ENCODE peak calls at places on chromosomes 16 and 17, in seven cellular contexts. One of them, this sample, is unnamed.

GRCh38 chr17:67063146-67063545 is 18.8 kb downstream of the CACNG1 start:
- DNase-seq in fibroblast of the aortic adventitia: no peak
- DNase-seq in pancreas: no peak
- DNase-seq in CD8-positive, alpha-beta T cell: no peak
- DNase-seq in naive B cell: no peak
- DNase-seq in T-cell: no peak
- DNase-seq in AG08396: no peak
- DNase-seq in this sample: no peak

GRCh38 chr17:59423137-59423703 is 91.8 kb downstream of the YPEL2 start:
- DNase-seq in fibroblast of the aortic adventitia: peak
- DNase-seq in CD8-positive, alpha-beta T cell: no peak
- DNase-seq in AG08396: no peak
- DNase-seq in naive B cell: no peak
- DNase-seq in T-cell: no peak
- DNase-seq in pancreas: no peak
- DNase-seq in this sample: peak

GRCh38 chr16:4263504-4264436 is 9.1 kb downstream of the TFAP4 start:
- DNase-seq in AG08396: peak
- DNase-seq in CD8-positive, alpha-beta T cell: no peak
- DNase-seq in naive B cell: no peak
- DNase-seq in T-cell: no peak
- DNase-seq in pancreas: peak
- DNase-seq in fibroblast of the aortic adventitia: peak
- DNase-seq in this sample: peak

GRCh38 chr17:31072186-31072585 is 22.6 kb upstream of the NF1 start:
- DNase-seq in naive B cell: no peak
- DNase-seq in CD8-positive, alpha-beta T cell: no peak
- DNase-seq in AG08396: peak
- DNase-seq in fibroblast of the aortic adventitia: peak
- DNase-seq in T-cell: no peak
- DNase-seq in pancreas: no peak
- DNase-seq in this sample: no peak

GRCh38 chr16:81530296-81530721 is 85.7 kb downstream of the CMIP start:
- DNase-seq in AG08396: no peak
- DNase-seq in fibroblast of the aortic adventitia: no peak
- DNase-seq in pancreas: peak
- DNase-seq in naive B cell: no peak
- DNase-seq in CD8-positive, alpha-beta T cell: no peak
- DNase-seq in T-cell: no peak
- DNase-seq in this sample: no peak

GRCh38 chr17:66791337-66791736 is 43.6 kb upstream of the CACNG5 start:
- DNase-seq in naive B cell: peak
- DNase-seq in AG08396: no peak
- DNase-seq in fibroblast of the aortic adventitia: no peak
- DNase-seq in T-cell: no peak
- DNase-seq in CD8-positive, alpha-beta T cell: no peak
- DNase-seq in pancreas: no peak
- DNase-seq in this sample: no peak

GRCh38 chr16:81493755-81494433 is 49.3 kb downstream of the CMIP start:
- DNase-seq in AG08396: peak
- DNase-seq in T-cell: no peak
- DNase-seq in fibroblast of the aortic adventitia: peak
- DNase-seq in pancreas: peak
- DNase-seq in CD8-positive, alpha-beta T cell: peak
- DNase-seq in naive B cell: no peak
- DNase-seq in this sample: peak

GRCh38 chr16:2029350-2029749 is 2.6 kb downstream of the NHERF2 start:
- DNase-seq in fibroblast of the aortic adventitia: no peak
- DNase-seq in T-cell: no peak
- DNase-seq in naive B cell: no peak
- DNase-seq in CD8-positive, alpha-beta T cell: no peak
- DNase-seq in pancreas: peak
- DNase-seq in AG08396: no peak
- DNase-seq in this sample: no peak

GRCh38 chr16:16127469-16128116 is 95.7 kb downstream of the ABCC6 start:
- DNase-seq in pancreas: no peak
- DNase-seq in AG08396: peak
- DNase-seq in fibroblast of the aortic adventitia: peak
- DNase-seq in CD8-positive, alpha-beta T cell: peak
- DNase-seq in T-cell: peak
- DNase-seq in naive B cell: peak
- DNase-seq in this sample: peak

GRCh38 chr17:17564896-17565295 is 26.6 kb downstream of the PEMT start:
- DNase-seq in naive B cell: no peak
- DNase-seq in CD8-positive, alpha-beta T cell: no peak
- DNase-seq in AG08396: no peak
- DNase-seq in fibroblast of the aortic adventitia: no peak
- DNase-seq in pancreas: peak
- DNase-seq in T-cell: no peak
- DNase-seq in this sample: no peak

GRCh38 chr16:15509593-15510520 is 75.5 kb downstream of the BMERB1 start:
- DNase-seq in AG08396: peak
- DNase-seq in fibroblast of the aortic adventitia: peak
- DNase-seq in CD8-positive, alpha-beta T cell: no peak
- DNase-seq in pancreas: no peak
- DNase-seq in naive B cell: no peak
- DNase-seq in T-cell: no peak
- DNase-seq in this sample: no peak

GRCh38 chr17:34750004-34750403 is 170.6 kb downstream of the TMEM132E start:
- DNase-seq in naive B cell: no peak
- DNase-seq in AG08396: no peak
- DNase-seq in fibroblast of the aortic adventitia: no peak
- DNase-seq in T-cell: no peak
- DNase-seq in CD8-positive, alpha-beta T cell: no peak
- DNase-seq in pancreas: no peak
- DNase-seq in this sample: no peak

GRCh38 chr17:31309525-31309924 is 4.3 kb downstream of the EVI2B start:
- DNase-seq in fibroblast of the aortic adventitia: no peak
- DNase-seq in T-cell: no peak
- DNase-seq in AG08396: no peak
- DNase-seq in naive B cell: peak
- DNase-seq in pancreas: no peak
- DNase-seq in CD8-positive, alpha-beta T cell: no peak
- DNase-seq in this sample: no peak

GRCh38 chr17:28407130-28407973 is 1.3 kb upstream of the SLC46A1 start:
- DNase-seq in AG08396: no peak
- DNase-seq in fibroblast of the aortic adventitia: no peak
- DNase-seq in CD8-positive, alpha-beta T cell: no peak
- DNase-seq in pancreas: no peak
- DNase-seq in naive B cell: no peak
- DNase-seq in T-cell: no peak
- DNase-seq in this sample: no peak

GRCh38 chr17:82230627-82231311 is 1.9 kb downstream of the SLC16A3 start:
- DNase-seq in fibroblast of the aortic adventitia: peak
- DNase-seq in naive B cell: peak
- DNase-seq in CD8-positive, alpha-beta T cell: no peak
- DNase-seq in T-cell: no peak
- DNase-seq in AG08396: peak
- DNase-seq in pancreas: peak
- DNase-seq in this sample: no peak

GRCh38 chr17:17269926-17270773 is 10.9 kb downstream of the COPS3 start:
- DNase-seq in AG08396: no peak
- DNase-seq in CD8-positive, alpha-beta T cell: no peak
- DNase-seq in fibroblast of the aortic adventitia: no peak
- DNase-seq in pancreas: no peak
- DNase-seq in T-cell: no peak
- DNase-seq in naive B cell: no peak
- DNase-seq in this sample: no peak

GRCh38 chr17:42521036-42521435 is 15.0 kb upstream of the NAGLU start:
- DNase-seq in pancreas: no peak
- DNase-seq in CD8-positive, alpha-beta T cell: no peak
- DNase-seq in fibroblast of the aortic adventitia: no peak
- DNase-seq in T-cell: no peak
- DNase-seq in AG08396: no peak
- DNase-seq in naive B cell: no peak
- DNase-seq in this sample: no peak

GRCh38 chr16:2968368-2968737 is 795 bp upstream of the PAQR4 start:
- DNase-seq in CD8-positive, alpha-beta T cell: no peak
- DNase-seq in naive B cell: no peak
- DNase-seq in pancreas: no peak
- DNase-seq in AG08396: no peak
- DNase-seq in fibroblast of the aortic adventitia: no peak
- DNase-seq in T-cell: no peak
- DNase-seq in this sample: no peak

GRCh38 chr17:20242271-20242670 is 225.1 kb downstream of the LGALS9B start:
- DNase-seq in naive B cell: no peak
- DNase-seq in fibroblast of the aortic adventitia: no peak
- DNase-seq in CD8-positive, alpha-beta T cell: no peak
- DNase-seq in T-cell: no peak
- DNase-seq in AG08396: no peak
- DNase-seq in pancreas: no peak
- DNase-seq in this sample: no peak

GRCh38 chr16:14186007-14186953 is 115.2 kb downstream of the MRTFB start:
- DNase-seq in fibroblast of the aortic adventitia: peak
- DNase-seq in naive B cell: no peak
- DNase-seq in AG08396: peak
- DNase-seq in pancreas: no peak
- DNase-seq in T-cell: no peak
- DNase-seq in CD8-positive, alpha-beta T cell: no peak
- DNase-seq in this sample: no peak

GRCh38 chr17:41308251-41308917 is 725 bp downstream of the KRTAP16-1 start:
- DNase-seq in fibroblast of the aortic adventitia: no peak
- DNase-seq in CD8-positive, alpha-beta T cell: peak
- DNase-seq in pancreas: peak
- DNase-seq in naive B cell: peak
- DNase-seq in AG08396: no peak
- DNase-seq in T-cell: peak
- DNase-seq in this sample: no peak

GRCh38 chr17:62652251-62653001 is 25.0 kb downstream of the MRC2 start:
- DNase-seq in CD8-positive, alpha-beta T cell: peak
- DNase-seq in T-cell: no peak
- DNase-seq in naive B cell: peak
- DNase-seq in fibroblast of the aortic adventitia: peak
- DNase-seq in AG08396: peak
- DNase-seq in pancreas: peak
- DNase-seq in this sample: peak

GRCh38 chr17:78144146-78144719 is 2.0 kb upstream of the C17orf99 start:
- DNase-seq in CD8-positive, alpha-beta T cell: no peak
- DNase-seq in AG08396: peak
- DNase-seq in naive B cell: no peak
- DNase-seq in fibroblast of the aortic adventitia: peak
- DNase-seq in T-cell: no peak
- DNase-seq in pancreas: peak
- DNase-seq in this sample: peak

GRCh38 chr17:63071797-63072196 is 105.8 kb downstream of the TANC2 start:
- DNase-seq in pancreas: no peak
- DNase-seq in AG08396: no peak
- DNase-seq in naive B cell: no peak
- DNase-seq in fibroblast of the aortic adventitia: no peak
- DNase-seq in CD8-positive, alpha-beta T cell: no peak
- DNase-seq in T-cell: no peak
- DNase-seq in this sample: no peak

GRCh38 chr17:2105663-2106062 is 50.8 kb downstream of the HIC1 start:
- DNase-seq in fibroblast of the aortic adventitia: no peak
- DNase-seq in naive B cell: no peak
- DNase-seq in CD8-positive, alpha-beta T cell: no peak
- DNase-seq in T-cell: no peak
- DNase-seq in pancreas: no peak
- DNase-seq in AG08396: no peak
- DNase-seq in this sample: no peak

GRCh38 chr17:6028294-6028693 is 41.9 kb upstream of the WSCD1 start:
- DNase-seq in fibroblast of the aortic adventitia: no peak
- DNase-seq in naive B cell: no peak
- DNase-seq in CD8-positive, alpha-beta T cell: no peak
- DNase-seq in T-cell: no peak
- DNase-seq in pancreas: no peak
- DNase-seq in AG08396: no peak
- DNase-seq in this sample: no peak

GRCh38 chr16:1313721-1314120 is 4.3 kb downstream of the UBE2I start:
- DNase-seq in pancreas: peak
- DNase-seq in T-cell: no peak
- DNase-seq in naive B cell: no peak
- DNase-seq in CD8-positive, alpha-beta T cell: no peak
- DNase-seq in AG08396: no peak
- DNase-seq in fibroblast of the aortic adventitia: no peak
- DNase-seq in this sample: no peak

GRCh38 chr17:50440838-50441829 is 15.1 kb downstream of the ACSF2 start:
- DNase-seq in CD8-positive, alpha-beta T cell: no peak
- DNase-seq in AG08396: no peak
- DNase-seq in T-cell: no peak
- DNase-seq in fibroblast of the aortic adventitia: no peak
- DNase-seq in pancreas: no peak
- DNase-seq in naive B cell: no peak
- DNase-seq in this sample: no peak